ENCODE peak calls at places on chromosomes 7 and 10, in four cellular contexts. Q, D, W and N are unnamed samples. For H3K9me2, the result is how much of the 10 kb centered on the place peaks cover.

GRCh38 chr10:74244097-74244685 is 93.2 kb downstream of the ADK start:
- DNase-seq in Q (peak), D (peak), W (peak), N (no peak)

GRCh38 chr7:90850516-90850915 is 254.4 kb downstream of the CDK14 start:
- DNase-seq in Q (no peak), D (no peak), W (no peak), N (no peak)

GRCh38 chr7:140983802-140984201 is 30.9 kb downstream of the MRPS33 start:
- DNase-seq in Q (peak), D (peak), W (peak), N (no peak)

GRCh38 chr10:774661-775244 is 85.3 kb upstream of the DIP2C start:
- DNase-seq in Q (no peak), D (no peak), W (no peak), N (no peak)

GRCh38 chr10:112839928-112840654 is 110.0 kb upstream of the TCF7L2 start:
- DNase-seq in Q (no peak), D (no peak), W (no peak), N (no peak)

GRCh38 chr10:26799342-26799741 is 61.4 kb downstream of the ABI1 start:
- DNase-seq in Q (peak), D (no peak), W (no peak), N (no peak)

GRCh38 chr7:33888206-33888605 is 17.1 kb upstream of the BMPER start:
- DNase-seq in Q (no peak), D (peak), W (no peak), N (no peak)

GRCh38 chr10:60384006-60384405 is 5.7 kb downstream of the ANK3 start:
- DNase-seq in Q (no peak), D (no peak), W (no peak), N (no peak)

GRCh38 chr10:34575882-34576281 is 239.2 kb downstream of the PARD3 start:
- DNase-seq in Q (no peak), D (peak), W (no peak), N (no peak)

GRCh38 chr7:85887133-85887532 is 700.3 kb upstream of the SEMA3D start:
- DNase-seq in Q (no peak), D (no peak), W (no peak), N (no peak)

GRCh38 chr7:47940482-47941001 is 7.7 kb downstream of the PKD1L1 start:
- DNase-seq in Q (no peak), D (no peak), W (no peak), N (no peak)

GRCh38 chr7:100574362-100575205 is 884 bp upstream of the SAP25 start:
- DNase-seq in Q (no peak), D (no peak), W (no peak), N (no peak)

GRCh38 chr7:77940647-77941046 is 142.1 kb downstream of the PHTF2 start:
- DNase-seq in Q (peak), D (peak), W (peak), N (no peak)

GRCh38 chr10:549391-549790 is 140.1 kb downstream of the DIP2C start:
- DNase-seq in Q (no peak), D (no peak), W (no peak), N (no peak)

GRCh38 chr7:96827701-96828100 is 118.1 kb upstream of the SEM1 start:
- DNase-seq in Q (no peak), D (no peak), W (no peak), N (no peak)

GRCh38 chr10:11325817-11326216 is 285.6 kb downstream of the USP6NL start:
- DNase-seq in Q (no peak), D (no peak), W (no peak), N (no peak)

GRCh38 chr7:34523233-34523918 is 134.6 kb upstream of the NPSR1 start:
- DNase-seq in Q (no peak), D (peak), W (no peak), N (no peak)

GRCh38 chr7:1100386-1100785 is 12.5 kb downstream of the GPER1 start:
- DNase-seq in Q (no peak), D (no peak), W (no peak), N (no peak)

GRCh38 chr10:51082857-51083256 is 8.6 kb downstream of the PRKG1 start:
- DNase-seq in Q (no peak), D (no peak), W (no peak), N (no peak)

GRCh38 chr10:38008006-38008405 is 2.5 kb upstream of the ZNF33A start:
- DNase-seq in Q (no peak), D (no peak), W (no peak), N (no peak)

GRCh38 chr10:101694674-101695403 is at the start of gene FBXW4:
- DNase-seq in Q (peak), D (peak), W (no peak), N (peak)

GRCh38 chr7:126662826-126663225 is 589.9 kb downstream of the GRM8 start:
- DNase-seq in Q (no peak), D (no peak), W (no peak), N (no peak)

GRCh38 chr7:22627136-22627535 is 99.9 kb upstream of the IL6 start:
- DNase-seq in Q (no peak), D (no peak), W (no peak), N (no peak)

GRCh38 chr10:60140681-60141632 is 234.6 kb upstream of the CCDC6 start:
- DNase-seq in Q (no peak), D (peak), W (no peak), N (peak)

GRCh38 chr7:36658603-36659516 is 65.4 kb downstream of the AOAH start:
- DNase-seq in Q (no peak), D (peak), W (no peak), N (no peak)

GRCh38 chr7:131900785-131901287 is 344.4 kb upstream of the PODXL start:
- DNase-seq in Q (no peak), D (no peak), W (no peak), N (no peak)

GRCh38 chr7:131899271-131900030 is 343.0 kb upstream of the PODXL start:
- DNase-seq in Q (no peak), D (no peak), W (no peak), N (no peak)

GRCh38 chr7:131895541-131896173 is 339.2 kb upstream of the PODXL start:
- DNase-seq in Q (no peak), D (peak), W (peak), N (no peak)

GRCh38 chr7:131896189-131896855 is 339.9 kb upstream of the PODXL start:
- DNase-seq in Q (no peak), D (no peak), W (no peak), N (no peak)

DNA sequence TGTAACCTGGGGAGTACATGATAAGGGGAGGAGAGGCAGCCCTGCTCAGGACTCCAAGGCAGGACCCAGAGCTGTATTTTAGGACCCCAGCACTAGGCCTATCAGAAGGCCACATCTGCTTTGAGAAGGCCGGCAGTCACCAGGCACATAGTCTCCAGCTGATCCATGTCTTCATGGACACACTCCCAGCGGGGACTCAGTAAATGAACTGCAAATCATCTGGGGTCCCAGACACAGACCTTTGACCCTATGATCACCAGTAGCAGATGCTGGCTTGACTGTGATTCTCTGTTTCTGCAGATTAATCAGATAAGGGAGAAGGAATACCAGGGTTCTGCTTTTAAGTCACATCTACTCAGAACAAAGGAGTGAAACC is 341.4 kb upstream of the PODXL start:
- DNase-seq in Q (no peak), D (no peak), W (no peak), N (no peak)
- H3K9me2 ChIP-seq in Q (under half), D (under half), W (under half), N (under half)

DNA sequence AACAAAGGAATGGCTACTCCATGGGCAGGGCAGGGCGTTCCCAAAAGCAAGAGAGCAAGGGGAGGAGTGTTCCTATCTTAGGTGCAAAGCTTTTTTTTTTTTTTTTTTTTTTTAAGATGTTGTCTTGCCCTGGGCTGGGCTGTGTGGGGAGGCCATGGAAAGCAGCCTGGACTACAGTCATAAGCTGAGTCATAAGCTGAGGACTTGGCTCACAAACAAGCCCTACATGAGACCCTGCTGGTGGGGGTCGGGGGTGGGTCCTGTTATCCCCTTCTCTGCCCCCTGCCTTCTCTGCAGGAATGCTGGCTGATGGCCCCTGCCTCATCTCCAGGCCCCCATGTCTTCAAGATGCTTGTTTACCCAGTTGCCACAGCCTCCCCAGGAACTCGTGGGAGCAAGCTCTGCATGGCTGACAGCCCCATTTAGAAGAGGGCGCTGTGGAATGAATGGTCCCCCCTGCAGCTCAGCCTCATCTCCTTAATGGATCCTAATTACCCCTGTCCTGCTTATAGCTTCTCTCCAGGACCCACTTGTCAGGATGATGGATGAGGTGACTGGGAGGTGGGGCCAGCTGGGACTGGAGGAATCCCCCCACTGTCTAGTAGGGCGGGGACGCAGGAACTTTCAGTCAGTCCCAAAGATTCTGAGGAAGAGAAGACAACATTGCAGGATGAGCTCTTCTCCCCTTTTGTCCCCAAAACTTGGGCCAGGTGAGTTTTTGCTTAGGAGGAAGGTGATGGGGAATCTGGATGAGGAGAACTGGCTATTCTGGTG is 340.8 kb upstream of the PODXL start:
- DNase-seq in Q (no peak), D (peak), W (peak), N (no peak)
- H3K9me2 ChIP-seq in Q (under half), D (under half), W (under half), N (under half)

GRCh38 chr7:54712777-54713176 is 46.2 kb downstream of the SEC61G start:
- DNase-seq in Q (no peak), D (no peak), W (no peak), N (no peak)
- H3K9me2 ChIP-seq in Q (under half), D (under half), W (under half), N (under half)

GRCh38 chr7:101783381-101784181 is 33.8 kb upstream of the CUX1 start:
- DNase-seq in Q (no peak), D (no peak), W (no peak), N (no peak)
- H3K9me2 ChIP-seq in Q (under half), D (under half), W (under half), N (under half)

DNA sequence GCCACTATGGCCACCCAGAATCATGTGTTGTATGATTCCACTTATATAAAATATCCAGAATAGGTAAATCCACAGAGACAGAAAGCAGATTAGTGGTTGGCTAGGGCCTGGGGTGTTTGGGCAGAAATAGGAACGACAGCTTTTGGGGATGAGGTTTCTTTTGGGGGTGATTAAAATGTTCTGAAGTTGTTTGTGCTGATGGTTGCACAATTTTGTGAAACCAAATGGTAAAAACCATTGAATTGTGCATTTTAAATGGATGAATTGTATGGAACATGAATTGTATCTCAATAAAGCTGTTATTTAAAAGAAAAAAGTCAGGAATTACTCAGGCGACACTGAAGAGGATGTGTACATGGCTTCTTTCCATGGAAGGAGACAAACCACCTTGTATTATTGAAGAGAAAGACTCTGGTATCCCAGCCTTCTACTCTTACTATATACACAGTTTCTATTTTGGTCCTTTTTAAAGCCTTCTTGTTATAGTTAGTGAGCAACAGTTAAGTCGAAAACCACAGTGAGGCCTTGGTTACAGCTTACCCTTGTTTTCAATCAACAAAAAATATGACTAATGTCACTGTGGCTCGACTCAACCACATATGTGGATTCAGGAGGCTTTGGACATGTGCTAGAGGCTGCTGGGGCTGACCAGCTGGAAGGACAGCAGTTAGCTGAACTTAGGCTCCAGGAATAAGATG is 57.1 kb upstream of the KMT2E start:
- DNase-seq in Q (peak), D (peak), W (no peak), N (no peak)
- H3K9me2 ChIP-seq in Q (under half), D (under half), W (under half), N (under half)

GRCh38 chr7:131903315-131903714 is 346.9 kb upstream of the PODXL start:
- DNase-seq in Q (no peak), D (no peak), W (no peak), N (no peak)

GRCh38 chr7:131893627-131894345 is 337.4 kb upstream of the PODXL start:
- DNase-seq in Q (no peak), D (no peak), W (no peak), N (no peak)

DNA sequence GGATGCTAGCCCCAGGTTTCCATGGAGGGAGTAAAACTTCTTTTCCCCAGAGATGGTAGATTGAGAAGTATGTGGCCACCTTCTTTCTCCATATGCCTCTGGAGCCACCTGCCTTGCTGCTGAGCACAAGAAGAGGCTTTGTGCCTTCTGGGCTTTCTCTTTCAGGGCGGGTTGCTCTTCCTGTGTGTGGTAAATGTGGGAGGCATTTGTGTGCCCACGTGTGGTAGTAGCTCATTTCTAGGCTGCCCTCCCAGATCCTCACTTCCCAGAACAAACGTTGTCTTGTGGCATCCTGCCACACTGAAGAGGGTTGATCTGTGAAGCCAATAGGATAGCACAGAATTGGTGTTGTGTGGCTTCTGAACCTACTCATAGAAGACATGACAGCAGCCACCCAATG is 342.0 kb upstream of the PODXL start:
- DNase-seq in Q (no peak), D (peak), W (no peak), N (no peak)
- H3K9me2 ChIP-seq in Q (under half), D (under half), W (under half), N (under half)

GRCh38 chr10:10307551-10307950 is 710.1 kb upstream of the CELF2 start:
- DNase-seq in Q (no peak), D (no peak), W (no peak), N (no peak)
- H3K9me2 ChIP-seq in Q (under half), D (under half), W (under half), N (under half)

GRCh38 chr10:103791291-103791690 is 64.1 kb downstream of the SH3PXD2A start:
- DNase-seq in Q (no peak), D (no peak), W (no peak), N (no peak)

GRCh38 chr10:103790580-103790979 is 64.8 kb downstream of the SH3PXD2A start:
- DNase-seq in Q (no peak), D (no peak), W (no peak), N (no peak)

GRCh38 chr10:103792547-103792946 is 62.8 kb downstream of the SH3PXD2A start:
- DNase-seq in Q (no peak), D (peak), W (no peak), N (no peak)

GRCh38 chr10:103793429-103793828 is 61.9 kb downstream of the SH3PXD2A start:
- DNase-seq in Q (no peak), D (no peak), W (no peak), N (no peak)

GRCh38 chr10:103791858-103792257 is 63.5 kb downstream of the SH3PXD2A start:
- DNase-seq in Q (no peak), D (no peak), W (no peak), N (no peak)
- H3K9me2 ChIP-seq in Q (under half), D (under half), W (under half), N (under half)